ENCODE peak calls at places on chromosomes 11 and 22, in seven cellular contexts. A, D, M, P, R, E and N are unnamed samples.

GRCh38 chr11:116335078-116335477 is 437.7 kb downstream of the BUD13 start:
- DNase-seq in E (no peak), M (no peak), D (no peak), A (no peak), P (no peak), R (no peak), N (no peak)

GRCh38 chr11:8907116-8907515 is 3.9 kb upstream of the AKIP1 start:
- DNase-seq in E (no peak), A (no peak), M (no peak), R (no peak), D (no peak), P (no peak), N (no peak)

GRCh38 chr11:45026835-45027234 is 76.2 kb upstream of the TP53I11 start:
- DNase-seq in P (no peak), D (no peak), M (no peak), R (no peak), A (no peak), E (no peak), N (no peak)

GRCh38 chr22:50302041-50302541 is 5.4 kb downstream of the PLXNB2 start:
- DNase-seq in M (no peak), R (no peak), A (no peak), E (no peak), P (no peak), D (no peak), N (peak)

GRCh38 chr11:30451642-30452041 is 128.7 kb downstream of the ARL14EP start:
- DNase-seq in P (no peak), D (no peak), R (no peak), A (no peak), M (no peak), E (no peak), N (no peak)

GRCh38 chr11:74255741-74256369 is 55.6 kb downstream of the P4HA3 start:
- DNase-seq in M (peak), D (peak), R (peak), E (peak), P (peak), A (peak), N (peak)

GRCh38 chr22:38989461-38989860 is 7.3 kb downstream of the APOBEC3B start:
- DNase-seq in D (no peak), P (no peak), A (no peak), E (no peak), R (no peak), M (no peak), N (no peak)

GRCh38 chr11:110156503-110156902 is 63.3 kb downstream of the ZC3H12C start:
- DNase-seq in A (no peak), P (no peak), R (no peak), D (no peak), E (no peak), M (no peak), N (no peak)

GRCh38 chr22:44648821-44649566 is 53.0 kb upstream of the PRR5 start:
- DNase-seq in M (no peak), E (no peak), P (no peak), A (peak), R (no peak), D (no peak), N (no peak)